ENCODE peak calls at places on chromosomes 13 and 19, in seven cellular contexts. Q, I, V, K, M, Y and P are unnamed samples.

GRCh38 chr13:43127103-43127817 is 103.9 kb downstream of the DNAJC15 start:
- DNase-seq in Q (no peak), K (peak; percentile 28), M (peak; percentile 86), I (no peak), Y (no peak), V (no peak), P (no peak)

GRCh38 chr19:14035706-14036105 is 4.1 kb downstream of the IL27RA start:
- DNase-seq in Q (no peak), I (no peak), M (peak; percentile 61), K (no peak), V (no peak), Y (peak; percentile 78), P (no peak)

GRCh38 chr13:76939215-76939614 is 9.1 kb upstream of the ACOD1 start:
- DNase-seq in I (no peak), Q (peak; percentile 41), Y (peak; percentile 79), K (peak; percentile 10), V (no peak), M (no peak), P (no peak)

GRCh38 chr19:33393286-33394005 is 19.9 kb downstream of the CEBPG start:
- DNase-seq in K (no peak), V (no peak), I (no peak), Q (no peak), Y (no peak), M (no peak), P (no peak)

GRCh38 chr19:39845621-39846175 is 481 bp downstream of the FBL start:
- DNase-seq in Q (no peak), K (peak; percentile 51), Y (peak; percentile 17), M (peak; percentile 60), V (no peak), I (no peak), P (no peak)

GRCh38 chr13:114112826-114113322 is 19.5 kb downstream of the RASA3 start:
- DNase-seq in Q (no peak), Y (no peak), K (peak; percentile 70), I (no peak), M (peak; percentile 75), V (no peak), P (no peak)

GRCh38 chr19:32345261-32346207 is at the start of gene ZNF507:
- DNase-seq in Q (peak; percentile 58), K (peak; percentile 76), M (peak; percentile 89), Y (peak; percentile 88), V (peak; percentile 76), I (peak; percentile 95), P (peak; percentile 86)

GRCh38 chr13:100470841-100471505 is 117.6 kb downstream of the GGACT start:
- DNase-seq in I (no peak), K (no peak), M (no peak), Y (no peak), V (no peak), Q (no peak), P (no peak)

GRCh38 chr13:97432232-97432916 is 1.6 kb upstream of the RAP2A start:
- DNase-seq in M (no peak), Q (no peak), I (no peak), V (no peak), K (no peak), Y (no peak), P (no peak)

GRCh38 chr19:4592445-4592844 is 33.0 kb upstream of the SEMA6B start:
- DNase-seq in Y (no peak), I (no peak), K (no peak), M (no peak), V (no peak), Q (no peak), P (no peak)

GRCh38 chr19:42250666-42251531 is 4.0 kb downstream of the ERF start:
- DNase-seq in Y (no peak), V (no peak), M (no peak), K (peak; percentile 36), I (no peak), Q (peak; percentile 50), P (no peak)

DNA sequence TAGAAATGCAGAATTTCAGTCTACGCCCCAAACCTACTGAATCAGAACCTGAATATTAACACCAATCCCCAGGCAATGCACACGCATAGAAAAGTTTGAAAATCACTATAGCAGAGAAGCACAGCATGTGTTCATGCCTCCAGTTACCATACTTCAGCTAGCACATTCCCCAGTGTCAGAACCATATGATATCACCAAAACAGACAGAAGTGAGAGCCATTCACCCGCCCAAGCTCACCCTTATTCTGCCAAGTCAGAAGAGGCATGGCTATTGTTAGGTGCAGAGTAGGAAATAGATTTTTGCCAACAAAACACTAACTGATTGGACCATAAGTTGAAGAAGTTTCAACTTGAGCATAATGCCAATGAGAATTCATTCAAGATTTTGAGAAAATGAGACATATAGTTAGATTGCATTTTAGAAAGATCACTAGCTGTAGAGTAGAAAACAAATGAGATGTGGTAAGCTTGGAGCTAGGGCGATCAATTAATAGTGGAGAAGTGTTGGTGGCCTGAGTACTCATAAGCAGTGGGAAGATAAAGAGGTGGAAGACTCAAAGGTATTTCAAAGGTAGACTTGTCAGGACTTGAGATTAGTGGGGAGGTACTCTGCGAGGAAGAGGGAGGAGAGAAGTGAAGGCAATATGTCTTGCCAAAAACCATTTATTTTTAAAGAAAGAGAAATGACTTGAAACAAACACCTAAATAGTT is 492.4 kb downstream of the SUCLA2 start:
- DNase-seq in Y (no peak), V (no peak), I (no peak), M (no peak), K (no peak), Q (no peak), P (no peak)
- H3K4ac ChIP-seq in Y (no peak overlapping the region), V (no peak overlapping the region), I (no peak overlapping the region), M (no peak overlapping the region), K (no peak overlapping the region), Q (no peak overlapping the region), P (no peak overlapping the region)

GRCh38 chr13:45873491-45874360 is 22.2 kb upstream of the SIAH3 start:
- DNase-seq in I (no peak), Y (peak; percentile 20), M (peak; percentile 74), K (peak; percentile 16), V (no peak), Q (no peak), P (no peak)
- H3K9ac ChIP-seq in I (no peak overlapping the region), Y (no peak overlapping the region), M (no peak overlapping the region), K (no peak overlapping the region), V (no peak overlapping the region), Q (no peak overlapping the region), P (no peak overlapping the region)

DNA sequence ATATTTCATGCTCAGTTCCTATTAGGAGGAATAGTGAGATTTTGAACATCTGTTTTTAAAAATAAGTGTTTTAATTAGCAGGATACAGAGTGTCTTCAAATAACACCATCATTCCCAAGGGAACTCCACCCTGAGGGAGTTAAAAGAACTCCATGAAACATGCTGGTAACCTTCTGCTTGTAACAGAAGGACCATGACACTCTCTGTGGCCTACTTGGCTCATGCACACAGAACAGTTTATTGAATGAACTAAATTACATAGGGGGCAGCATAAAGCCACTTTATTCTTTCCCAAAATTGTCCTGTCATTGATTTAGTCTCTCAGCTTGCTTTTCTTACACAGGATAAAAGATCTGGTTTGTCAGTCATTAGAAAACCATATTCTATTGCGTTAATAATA is 809.5 kb upstream of the SLITRK6 start:
- DNase-seq in M (no peak), K (no peak), V (no peak), Q (no peak), I (no peak), Y (no peak), P (no peak)
- H3K4ac ChIP-seq in M (no peak overlapping the region), K (no peak overlapping the region), V (no peak overlapping the region), Q (no peak overlapping the region), I (no peak overlapping the region), Y (no peak overlapping the region), P (no peak overlapping the region)

DNA sequence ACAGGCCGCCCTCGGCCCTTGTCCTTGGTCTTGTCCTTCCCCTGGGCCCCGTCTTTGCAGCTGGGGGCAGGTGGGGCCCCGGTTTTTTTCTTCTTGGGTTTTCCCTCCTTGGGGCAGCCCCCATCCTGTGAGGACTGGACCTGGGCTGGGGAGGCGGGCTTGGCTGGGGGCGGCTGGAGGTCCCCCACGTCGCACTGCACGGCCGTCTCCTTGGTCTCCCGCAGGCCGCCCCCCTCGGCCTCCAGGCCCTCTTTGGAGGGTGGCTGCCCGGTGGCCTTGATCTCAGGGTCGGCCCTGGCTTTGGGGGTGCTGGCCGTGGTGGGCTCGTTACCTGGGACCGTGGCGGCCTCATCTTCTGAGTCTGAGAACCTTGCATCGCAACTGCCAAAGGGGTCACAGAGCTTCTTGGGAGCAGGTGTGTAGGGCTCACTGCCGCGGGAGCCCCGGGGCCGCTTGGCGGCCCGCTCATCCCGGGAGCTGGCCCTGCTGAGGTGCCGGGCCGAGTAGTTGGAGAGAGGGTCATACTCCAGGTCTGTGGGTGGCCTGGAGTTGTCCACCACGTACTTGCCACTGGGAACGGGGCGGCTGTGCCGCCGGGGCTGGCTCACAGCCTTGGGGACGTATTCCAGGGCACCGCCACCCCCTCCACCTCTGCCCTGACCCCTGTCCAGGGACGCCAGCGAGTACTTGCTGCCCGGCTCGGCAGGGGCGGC is 15.6 kb upstream of the ATP8B3 start:
- DNase-seq in I (no peak), Q (no peak), K (no peak), V (no peak), M (no peak), Y (no peak), P (no peak)
- H3K9ac ChIP-seq in I (no peak overlapping the region), Q (no peak overlapping the region), K (no peak overlapping the region), V (no peak overlapping the region), M (peak overlapping the region; percentile 38), Y (no peak overlapping the region), P (no peak overlapping the region)